ENCODE peak calls at places on chromosome 15, in ten cellular contexts. W is ovary, C is hepatocyte, X is aorta, J is sigmoid colon, Y is Panc1, D is cardiac muscle cell, O is IMR-90, M is K562, I is ascending aorta. P is an unnamed sample. For H3K36me3, the result is how much of the 10 kb centered on the place peaks cover.

GRCh38 chr15:56293495-56294292 is 50.0 kb upstream of the RFX7 start:
- DNase-seq in J (no peak), I (no peak), X (no peak), D (no peak), O (no peak), Y (no peak), W (no peak), M (no peak), C (no peak), P (no peak)

GRCh38 chr15:70795311-70795665 is 31.9 kb upstream of the UACA start:
- DNase-seq in W (no peak), O (peak), D (no peak), M (no peak), X (no peak), J (no peak), C (peak), I (no peak), Y (peak), P (no peak)

GRCh38 chr15:87599616-87600015 is 656.9 kb downstream of the NTRK3 start:
- DNase-seq in X (no peak), M (no peak), D (no peak), C (no peak), I (no peak), J (no peak), Y (no peak), O (peak), W (no peak), P (no peak)

GRCh38 chr15:77002954-77003912 is 8.3 kb downstream of the PSTPIP1 start:
- DNase-seq in Y (no peak), M (no peak), J (peak), I (no peak), D (no peak), C (no peak), W (no peak), O (no peak), X (peak), P (no peak)

GRCh38 chr15:87817553-87817952 is 439.0 kb downstream of the NTRK3 start:
- DNase-seq in X (no peak), J (no peak), O (peak), I (no peak), Y (no peak), M (no peak), W (no peak), D (no peak), C (no peak), P (no peak)

GRCh38 chr15:38867556-38867955 is 302.9 kb upstream of the RASGRP1 start:
- DNase-seq in Y (no peak), W (no peak), J (no peak), M (no peak), X (no peak), O (no peak), I (no peak), C (no peak), D (no peak), P (no peak)

GRCh38 chr15:66293085-66293418 is 316 bp upstream of the DIS3L start:
- DNase-seq in W (no peak), D (no peak), Y (no peak), O (no peak), J (no peak), X (no peak), I (no peak), C (no peak), M (no peak), P (no peak)

GRCh38 chr15:65101418-65101890 is 13.5 kb downstream of the UBAP1L start:
- DNase-seq in Y (peak), O (peak), I (peak), J (peak), M (peak), D (peak), W (peak), X (peak), C (peak), P (peak)

GRCh38 chr15:65071381-65071811 is 3.6 kb upstream of the RASL12 start:
- DNase-seq in J (peak), I (peak), M (no peak), Y (no peak), X (peak), C (no peak), D (no peak), O (no peak), W (peak), P (peak)

GRCh38 chr15:24848050-24848449 is 106.7 kb upstream of the SNRPN start:
- DNase-seq in O (peak), W (peak), M (no peak), X (no peak), D (peak), I (peak), C (peak), Y (no peak), J (peak), P (peak)
- H3K4me3 ChIP-seq in O (peak), W (no peak), M (no peak), X (no peak), D (peak), I (peak), C (peak), Y (no peak), J (peak), P (no peak)

GRCh38 chr15:30921106-30921505 is 17.4 kb downstream of the FAN1 start:
- DNase-seq in C (no peak), O (no peak), Y (no peak), X (no peak), J (no peak), I (no peak), D (no peak), M (no peak), W (no peak), P (no peak)
- H3K36me3 ChIP-seq in C (under half), O (under half), Y (under half), X (under half), J (under half), I (under half), D (half or more), M (half or more), W (under half), P (half or more)

GRCh38 chr15:79133309-79133708 is 42.7 kb upstream of the RASGRF1 start:
- DNase-seq in C (no peak), J (no peak), I (no peak), O (no peak), Y (no peak), M (no peak), D (no peak), X (no peak), W (no peak), P (no peak)
- H3K27ac ChIP-seq in C (no peak), J (no peak), I (no peak), O (no peak), Y (no peak), M (no peak), D (no peak), X (no peak), W (no peak), P (no peak)

DNA sequence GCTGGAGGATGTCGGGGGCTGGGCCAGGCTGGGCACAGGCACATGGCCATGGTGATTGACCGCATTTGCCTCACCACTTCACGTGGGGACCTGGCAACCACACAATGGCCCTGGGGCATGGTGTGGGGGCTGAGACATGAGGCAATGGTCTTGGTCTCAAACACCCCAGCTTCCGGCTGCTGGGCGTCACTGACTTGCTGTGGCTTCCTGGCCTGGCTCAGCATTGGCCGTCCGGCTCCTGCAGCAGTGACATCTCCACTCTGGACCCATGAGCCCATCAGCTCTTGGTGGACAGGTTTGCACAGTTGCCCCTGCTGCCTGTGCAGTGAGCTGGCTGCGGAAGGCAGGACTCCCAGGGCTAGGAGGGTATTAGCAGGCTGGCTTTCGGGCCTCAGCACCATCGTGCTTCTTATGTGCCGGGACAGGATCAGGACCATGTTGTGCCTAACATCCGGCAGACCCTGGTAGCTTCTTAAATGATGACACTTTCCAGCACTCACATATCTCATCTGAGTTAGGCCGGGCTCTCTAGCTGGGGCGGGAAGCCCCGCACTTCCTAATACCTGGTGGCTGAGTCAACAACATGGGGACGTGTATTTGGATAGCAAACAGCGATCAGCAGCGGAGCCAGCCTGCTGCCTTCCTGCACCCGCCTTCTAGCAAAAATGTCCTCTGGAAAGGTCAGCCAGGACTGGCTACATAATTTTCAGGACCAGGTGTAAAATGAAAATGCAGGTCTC is 34.1 kb downstream of the ZNF710 start:
- DNase-seq in J (peak), O (peak), X (no peak), I (peak), W (no peak), D (no peak), M (no peak), Y (no peak), C (peak), P (peak)
- H3K4me3 ChIP-seq in J (no peak), O (no peak), X (no peak), I (no peak), W (no peak), D (no peak), M (no peak), Y (no peak), C (no peak), P (no peak)

GRCh38 chr15:74621546-74621920 is 5.9 kb downstream of the CLK3 start:
- DNase-seq in W (no peak), D (no peak), O (no peak), Y (no peak), C (no peak), J (no peak), I (no peak), X (no peak), M (no peak), P (no peak)
- H3K36me3 ChIP-seq in W (under half), D (half or more), O (half or more), Y (under half), C (under half), J (half or more), I (half or more), X (under half), M (half or more), P (half or more)

GRCh38 chr15:90126022-90126421 is 23.8 kb upstream of the IDH2 start:
- DNase-seq in O (no peak), J (peak), I (no peak), D (no peak), W (no peak), X (no peak), M (no peak), C (peak), Y (no peak), P (no peak)

GRCh38 chr15:90124487-90124886 is 22.2 kb upstream of the IDH2 start:
- DNase-seq in X (no peak), O (no peak), W (no peak), J (no peak), M (no peak), I (no peak), C (no peak), Y (no peak), D (no peak), P (no peak)

GRCh38 chr15:90130291-90130690 is 28.0 kb upstream of the IDH2 start:
- DNase-seq in J (peak), W (no peak), M (no peak), C (no peak), Y (no peak), I (no peak), O (no peak), D (no peak), X (peak), P (no peak)

GRCh38 chr15:90131848-90132247 is 29.6 kb upstream of the IDH2 start:
- DNase-seq in C (no peak), W (no peak), M (no peak), J (peak), D (no peak), X (no peak), O (no peak), I (no peak), Y (no peak), P (no peak)

DNA sequence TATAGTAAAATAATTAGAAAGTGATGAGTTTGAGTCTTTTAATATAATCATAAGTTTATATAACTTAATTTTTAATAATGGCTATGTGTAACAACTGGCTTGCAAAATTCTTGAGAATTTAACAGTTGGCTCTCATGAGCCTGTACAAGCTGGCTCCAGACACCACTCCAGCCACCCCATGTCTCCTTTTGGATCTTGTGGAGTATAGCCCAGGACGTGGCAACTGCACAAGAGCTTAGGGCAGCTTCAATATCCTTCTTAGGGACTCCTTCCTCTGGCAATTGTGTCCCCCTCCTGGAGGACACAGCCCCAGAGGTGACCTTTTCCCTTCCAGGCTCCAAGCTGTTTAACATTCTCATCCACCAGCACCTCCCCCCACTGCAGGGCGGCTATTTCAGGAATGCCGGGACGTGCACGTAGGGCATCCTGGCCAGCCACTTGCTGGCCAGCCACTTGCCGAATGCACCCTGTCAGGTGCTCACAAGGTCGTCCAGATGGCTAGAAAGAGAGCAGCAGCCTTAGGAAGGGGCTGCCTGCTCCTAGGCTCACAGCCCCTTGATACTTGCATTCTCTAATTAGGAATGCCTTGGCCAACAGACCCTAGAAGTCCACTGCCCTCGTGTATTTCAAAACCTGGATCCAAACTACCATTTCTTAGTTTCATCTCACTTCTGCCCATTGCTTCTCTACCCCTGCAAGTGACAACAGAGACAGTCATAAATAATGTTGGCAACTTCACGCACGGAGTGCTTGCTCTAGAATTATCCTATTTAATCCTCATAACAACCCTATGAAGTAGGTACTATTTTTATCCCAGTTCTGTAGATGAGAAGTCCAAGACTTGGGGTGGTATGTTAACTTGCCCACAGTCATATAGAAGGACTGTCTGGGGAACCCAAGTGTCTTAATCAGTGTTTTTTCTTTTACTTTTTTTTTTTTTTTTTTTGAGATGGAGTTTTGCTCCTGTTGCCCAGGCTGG is 24.5 kb upstream of the IDH2 start:
- DNase-seq in Y (no peak), X (no peak), C (peak), O (no peak), W (no peak), M (no peak), I (no peak), D (peak), J (peak), P (peak)
- H3K27ac ChIP-seq in Y (peak), X (no peak), C (peak), O (no peak), W (no peak), M (no peak), I (no peak), D (peak), J (peak), P (peak)

GRCh38 chr15:43329960-43330779 is at the start of gene LCMT2:
- DNase-seq in M (peak), C (peak), O (peak), J (peak), X (peak), W (peak), D (peak), Y (peak), I (peak), P (peak)
- H3K4me3 ChIP-seq in M (peak), C (peak), O (peak), J (peak), X (peak), W (peak), D (peak), Y (peak), I (peak), P (peak)

GRCh38 chr15:84649706-84650105 is 4.4 kb downstream of the WDR73 start:
- DNase-seq in X (no peak), C (no peak), J (no peak), Y (no peak), W (no peak), O (peak), I (no peak), D (no peak), M (no peak), P (no peak)
- H3K36me3 ChIP-seq in X (under half), C (under half), J (under half), Y (under half), W (under half), O (under half), I (half or more), D (under half), M (half or more), P (under half)

GRCh38 chr15:89090791-89091666 is 2.8 kb downstream of the ABHD2 start:
- DNase-seq in W (peak), D (peak), J (peak), X (peak), Y (no peak), I (peak), C (no peak), O (peak), M (no peak), P (peak)
- H3K27ac ChIP-seq in W (peak), D (peak), J (peak), X (peak), Y (peak), I (peak), C (peak), O (peak), M (peak), P (peak)